ENCODE peak calls at places on chromosomes 6 and 20, in eight cellular contexts. U, K, S, P, H, D, I and X are unnamed samples.

GRCh38 chr6:43428112-43428570 is 800 bp downstream of the ABCC10 start:
- DNase-seq in H (no peak), I (no peak), D (no peak), K (no peak), S (no peak), U (no peak), P (peak), X (no peak)

GRCh38 chr6:156686429-156686939 is 90.7 kb upstream of the ARID1B start:
- DNase-seq in P (peak), H (peak), S (no peak), U (peak), I (no peak), K (peak), D (no peak), X (no peak)

GRCh38 chr20:36339646-36340592 is 33.8 kb downstream of the DLGAP4 start:
- DNase-seq in H (no peak), S (no peak), I (no peak), U (no peak), K (no peak), P (peak), D (no peak), X (no peak)

GRCh38 chr6:13395272-13396237 is 67.2 kb upstream of the TBC1D7 start:
- DNase-seq in D (no peak), K (no peak), H (peak), S (peak), P (no peak), U (peak), I (no peak), X (peak)

GRCh38 chr6:34144581-34145160 is 1.2 kb downstream of the GRM4 start:
- DNase-seq in I (no peak), P (no peak), U (no peak), D (no peak), K (no peak), S (no peak), H (no peak), X (no peak)

GRCh38 chr6:12232339-12232738 is 57.8 kb upstream of the EDN1 start:
- DNase-seq in S (no peak), P (no peak), I (peak), H (no peak), U (no peak), K (no peak), D (no peak), X (peak)

GRCh38 chr6:33975631-33976424 is 170.1 kb downstream of the GRM4 start:
- DNase-seq in D (no peak), U (no peak), S (no peak), K (no peak), I (no peak), P (peak), H (peak), X (no peak)

GRCh38 chr20:42604998-42605970 is 584.4 kb downstream of the PTPRT start:
- DNase-seq in S (no peak), I (no peak), H (no peak), P (no peak), D (no peak), U (no peak), K (no peak), X (no peak)

GRCh38 chr6:1832844-1833787 is 223.4 kb downstream of the FOXC1 start:
- DNase-seq in U (no peak), S (no peak), D (no peak), H (peak), I (no peak), P (no peak), K (no peak), X (no peak)

GRCh38 chr20:34085544-34086040 is 26.5 kb downstream of the EIF2S2 start:
- DNase-seq in U (no peak), H (no peak), K (no peak), P (no peak), D (no peak), I (no peak), S (peak), X (no peak)

GRCh38 chr6:157120523-157121232 is 202.6 kb downstream of the TMEM242 start:
- DNase-seq in D (no peak), P (no peak), U (no peak), H (no peak), K (no peak), I (no peak), S (no peak), X (no peak)

GRCh38 chr20:47674686-47675085 is 110.6 kb downstream of the SULF2 start:
- DNase-seq in H (no peak), P (no peak), U (no peak), D (no peak), I (no peak), K (no peak), S (no peak), X (no peak)

GRCh38 chr6:121112358-121112757 is 221.9 kb downstream of the TBC1D32 start:
- DNase-seq in U (no peak), S (no peak), K (no peak), D (no peak), I (no peak), P (no peak), H (no peak), X (no peak)

GRCh38 chr6:75206338-75207210 is 721 bp upstream of the COL12A1 start:
- DNase-seq in D (no peak), U (no peak), I (no peak), S (no peak), H (peak), K (no peak), P (peak), X (no peak)

GRCh38 chr6:144143878-144144277 is 6.4 kb upstream of the STX11 start:
- DNase-seq in H (no peak), P (no peak), K (no peak), I (no peak), U (no peak), D (no peak), S (no peak), X (no peak)

GRCh38 chr6:15524736-15525401 is 138.0 kb downstream of the DTNBP1 start:
- DNase-seq in I (no peak), S (no peak), H (no peak), U (no peak), P (no peak), K (no peak), D (no peak), X (no peak)

GRCh38 chr20:32439132-32439829 is 81.2 kb downstream of the ASXL1 start:
- DNase-seq in K (no peak), P (no peak), U (no peak), H (no peak), I (no peak), S (peak), D (no peak), X (no peak)

GRCh38 chr6:129679758-129680157 is 30.2 kb downstream of the ARHGAP18 start:
- DNase-seq in P (no peak), I (no peak), U (peak), K (no peak), H (no peak), S (peak), D (no peak), X (no peak)

GRCh38 chr6:112311950-112312547 is 35.1 kb upstream of the RFPL4B start:
- DNase-seq in I (no peak), U (no peak), D (no peak), S (peak), H (peak), K (peak), P (peak), X (no peak)

GRCh38 chr6:53615633-53616449 is 49.7 kb downstream of the KLHL31 start:
- DNase-seq in P (peak), S (peak), I (no peak), H (no peak), D (peak), U (peak), K (peak), X (no peak)

GRCh38 chr6:46626228-46626909 is 26.2 kb downstream of the CYP39A1 start:
- DNase-seq in S (peak), H (peak), D (peak), U (peak), I (peak), P (peak), K (no peak), X (no peak)

GRCh38 chr6:2839982-2840793 is 1.5 kb downstream of the SERPINB1 start:
- DNase-seq in D (no peak), I (no peak), S (no peak), P (no peak), U (no peak), H (no peak), K (no peak), X (no peak)

GRCh38 chr20:21557246-21557982 is 43.5 kb upstream of the NKX2-2 start:
- DNase-seq in D (no peak), K (no peak), U (no peak), I (no peak), H (no peak), S (no peak), P (no peak), X (no peak)

GRCh38 chr6:14804444-14805210 is 441.2 kb upstream of the JARID2 start:
- DNase-seq in D (no peak), K (no peak), U (no peak), P (no peak), I (no peak), H (peak), S (peak), X (no peak)

GRCh38 chr6:163790296-163790840 is 375.9 kb downstream of the QKI start:
- DNase-seq in U (no peak), I (no peak), D (no peak), H (no peak), P (no peak), K (no peak), S (no peak), X (no peak)

GRCh38 chr6:16583151-16583762 is 178.0 kb downstream of the ATXN1 start:
- DNase-seq in I (no peak), D (no peak), K (no peak), H (no peak), U (no peak), S (no peak), P (no peak), X (no peak)

GRCh38 chr20:17841751-17842191 is 126.8 kb downstream of the SNX5 start:
- DNase-seq in D (no peak), U (no peak), P (no peak), S (no peak), K (no peak), H (no peak), I (no peak), X (no peak)

GRCh38 chr6:163352966-163353365 is 61.6 kb upstream of the QKI start:
- DNase-seq in H (no peak), D (no peak), S (no peak), P (no peak), U (no peak), I (no peak), K (no peak), X (no peak)

GRCh38 chr6:119078449-119079287 is at the start of gene FAM184A:
- DNase-seq in K (no peak), U (peak), I (no peak), H (peak), S (peak), P (peak), D (peak), X (peak)

GRCh38 chr6:119626884-119627619 is 277.5 kb upstream of the MAN1A1 start:
- DNase-seq in I (no peak), S (peak), D (no peak), K (no peak), P (no peak), U (no peak), H (no peak), X (no peak)

GRCh38 chr20:23404196-23404595 is 17.1 kb downstream of the NAPB start:
- DNase-seq in S (no peak), D (no peak), P (no peak), U (no peak), K (no peak), H (no peak), I (no peak), X (no peak)

GRCh38 chr20:24700166-24700860 is 230.9 kb downstream of the SYNDIG1 start:
- DNase-seq in I (no peak), D (no peak), K (no peak), H (no peak), P (no peak), S (no peak), U (no peak), X (no peak)

GRCh38 chr20:51134405-51134804 is 111.5 kb upstream of the KCNG1 start:
- DNase-seq in I (no peak), P (no peak), U (no peak), K (no peak), S (no peak), D (no peak), H (no peak), X (no peak)
- TF ChIP-seq REST in I (no peak), P (no peak), U (no peak), K (no peak), S (no peak), D (no peak), H (no peak), X (no peak)

DNA sequence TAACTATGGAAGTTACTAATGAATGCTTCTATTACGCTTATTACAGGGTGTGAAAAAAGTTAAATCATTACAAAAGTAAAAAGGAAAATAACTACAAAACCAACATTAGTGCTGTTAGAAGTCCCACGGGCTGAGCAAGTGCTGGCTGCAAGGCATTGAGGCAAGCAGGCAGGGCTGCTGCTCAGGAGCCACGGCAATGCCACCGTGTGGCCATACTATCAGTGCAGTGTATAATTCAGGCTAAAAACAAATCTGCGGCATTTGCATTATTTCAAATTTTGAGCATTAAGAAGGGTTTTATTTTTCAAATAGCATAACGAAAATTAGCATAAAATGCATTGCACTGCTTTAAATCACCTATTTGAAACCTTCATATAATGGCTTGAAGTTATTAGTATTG is 17.1 kb downstream of the IFNGR1 start:
- DNase-seq in D (no peak), K (no peak), H (peak), P (peak), S (no peak), U (peak), I (no peak), X (no peak)
- TF ChIP-seq CTCF in D (no peak), K (peak), H (no peak), P (peak), S (peak), U (peak), I (peak), X (no peak)

GRCh38 chr6:127937102-127937501 is 36.2 kb upstream of the THEMIS start:
- DNase-seq in D (no peak), K (no peak), H (no peak), P (no peak), I (no peak), U (no peak), S (no peak), X (no peak)

GRCh38 chr6:127937747-127938146 is 36.9 kb upstream of the THEMIS start:
- DNase-seq in S (no peak), D (no peak), U (no peak), H (no peak), P (no peak), I (no peak), K (no peak), X (no peak)

GRCh38 chr6:127932708-127933107 is 31.9 kb upstream of the THEMIS start:
- DNase-seq in P (peak), I (no peak), S (no peak), H (no peak), U (no peak), K (no peak), D (no peak), X (no peak)

GRCh38 chr6:127933137-127933536 is 32.3 kb upstream of the THEMIS start:
- DNase-seq in I (no peak), U (no peak), K (no peak), S (no peak), P (no peak), D (no peak), H (no peak), X (no peak)

GRCh38 chr6:127933852-127934840 is 33.3 kb upstream of the THEMIS start:
- DNase-seq in I (no peak), D (no peak), P (no peak), K (no peak), S (no peak), H (no peak), U (no peak), X (no peak)
- TF ChIP-seq REST in I (no peak), D (no peak), P (no peak), K (no peak), S (no peak), H (no peak), U (no peak), X (no peak)

DNA sequence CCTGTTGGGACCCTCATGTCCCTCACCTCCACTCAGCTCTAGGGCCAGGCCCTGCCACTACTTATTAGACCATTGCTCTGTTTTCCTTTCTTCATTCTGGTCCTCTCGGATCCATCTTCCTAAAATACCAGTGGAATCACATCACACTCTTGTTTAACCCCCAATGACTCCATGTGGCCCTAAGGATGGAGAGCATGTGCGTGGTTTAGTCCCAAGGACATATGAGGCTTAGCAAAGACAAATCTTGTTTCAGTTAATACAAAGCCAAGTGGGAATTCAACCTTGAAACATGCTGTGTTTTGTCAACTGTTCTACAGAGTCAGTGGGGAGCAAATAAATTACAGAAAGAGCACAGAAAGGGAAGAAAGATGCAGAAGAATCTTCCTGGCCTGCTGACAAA is 144.3 kb downstream of the THBS2 start:
- DNase-seq in S (no peak), D (no peak), I (no peak), K (no peak), P (no peak), H (no peak), U (no peak), X (no peak)
- TF ChIP-seq CTCF in S (no peak), D (no peak), I (no peak), K (no peak), P (no peak), H (no peak), U (no peak), X (no peak)

GRCh38 chr6:113842165-113842564 is 15.0 kb upstream of the MARCKS start:
- DNase-seq in P (no peak), K (no peak), H (no peak), D (no peak), S (no peak), I (no peak), U (no peak), X (no peak)
- TF ChIP-seq REST in P (no peak), K (no peak), H (no peak), D (no peak), S (no peak), I (no peak), U (no peak), X (no peak)

DNA sequence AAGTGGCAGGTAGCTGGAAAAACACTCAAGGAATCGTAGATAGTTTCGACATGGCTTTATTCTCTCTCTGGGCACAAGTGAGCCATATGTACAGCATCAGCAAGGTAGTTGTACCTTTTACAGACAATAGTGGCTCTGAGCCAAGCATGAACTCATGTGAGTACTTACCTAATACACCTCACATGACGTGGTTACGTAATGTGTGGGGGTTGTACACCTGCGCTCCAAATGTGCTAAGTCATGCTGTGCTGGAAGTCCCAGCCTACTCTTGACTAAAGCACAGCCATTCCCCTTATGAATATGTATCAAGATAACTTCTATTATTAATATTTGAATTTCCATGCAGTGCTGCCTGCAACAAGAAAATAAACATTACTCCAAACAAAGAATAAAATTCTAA is 78.8 kb upstream of the HMGN3 start:
- DNase-seq in I (no peak), U (peak), P (peak), S (peak), H (no peak), K (no peak), D (no peak), X (peak)
- TF ChIP-seq CTCF in I (no peak), U (no peak), P (no peak), S (no peak), H (no peak), K (no peak), D (no peak), X (no peak)

DNA sequence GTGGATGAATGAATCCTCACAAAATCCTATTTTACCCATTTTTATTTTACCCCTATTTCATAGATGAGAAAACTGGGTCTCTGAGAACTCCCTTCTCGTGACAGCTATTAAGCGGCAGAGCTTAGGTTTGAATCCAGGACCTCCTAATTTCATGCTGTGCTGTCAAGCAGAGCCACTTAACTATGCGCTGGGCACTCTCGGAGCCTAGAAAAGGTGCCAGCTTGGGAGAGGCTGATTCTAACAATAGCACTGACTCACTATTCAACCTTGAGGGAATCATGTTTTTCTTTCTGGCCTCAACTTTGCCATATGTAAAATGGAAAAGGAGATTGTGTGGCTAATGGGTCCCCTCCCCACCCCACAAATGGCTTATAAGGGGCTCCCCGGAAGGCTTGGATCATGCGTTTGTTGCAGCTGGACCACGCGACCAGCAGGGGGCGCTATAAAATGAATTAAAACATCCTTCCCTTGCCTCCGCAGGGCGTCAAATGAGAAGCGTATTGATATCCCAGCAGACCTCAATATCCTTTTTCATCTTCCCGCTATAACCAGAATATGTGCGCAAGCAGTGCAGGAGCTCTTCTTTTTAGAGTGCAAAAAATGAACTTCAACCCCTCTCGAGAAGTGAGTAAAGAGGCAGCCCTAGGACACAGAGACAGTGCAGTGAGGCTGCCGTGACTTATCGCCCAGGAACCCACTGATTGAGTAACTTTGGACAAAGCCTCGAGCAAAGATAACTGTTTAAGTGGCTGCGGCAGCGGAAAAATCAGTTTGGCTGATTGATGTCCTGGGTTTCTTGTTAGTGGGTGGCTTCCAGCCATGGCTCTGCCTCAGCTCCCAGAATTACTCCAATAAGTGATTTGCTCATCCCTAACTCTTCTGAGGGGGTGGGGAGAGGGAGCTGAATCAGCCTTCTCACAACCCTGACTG is 12.9 kb upstream of the PDYN start:
- DNase-seq in P (peak), D (peak), U (peak), I (no peak), H (peak), S (peak), K (peak), X (peak)
- TF ChIP-seq REST in P (no peak), D (peak), U (no peak), I (peak), H (peak), S (no peak), K (no peak), X (peak)

DNA sequence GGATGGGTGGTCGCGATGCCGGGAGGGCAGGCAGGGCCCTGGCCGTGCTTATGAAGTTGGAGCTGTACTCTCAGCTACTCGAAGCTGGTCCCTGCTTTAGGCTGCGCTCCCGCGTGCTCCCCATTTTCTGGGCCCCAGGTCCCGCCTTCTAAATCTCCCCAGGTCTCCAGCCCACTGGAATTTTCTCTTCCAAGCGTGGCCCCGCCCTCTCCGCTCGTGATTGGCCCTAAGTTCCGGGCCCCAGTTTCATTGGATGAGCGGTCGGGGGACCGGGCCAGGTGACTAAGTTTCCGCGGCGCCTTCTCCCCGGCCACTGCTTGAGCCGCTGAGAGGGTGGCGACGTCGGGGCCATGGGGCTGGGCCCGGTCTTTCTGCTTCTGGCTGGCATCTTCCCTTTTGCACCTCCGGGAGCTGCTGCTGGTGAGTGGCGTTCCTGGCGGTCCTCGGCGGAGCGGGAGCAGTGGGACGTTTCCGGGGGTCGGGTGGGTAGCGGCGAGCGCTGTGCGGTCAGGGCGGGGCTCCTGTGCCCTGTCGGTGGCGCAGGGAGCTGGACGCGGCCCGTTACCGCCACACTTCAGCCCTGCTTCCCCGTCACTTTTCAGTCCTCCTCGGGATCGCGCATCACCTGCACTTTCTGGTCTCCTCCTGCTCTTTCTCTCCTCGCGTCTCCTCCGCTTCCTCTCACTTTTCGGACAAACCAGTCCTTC is at the start of gene MICA:
- DNase-seq in S (peak), P (peak), K (no peak), H (peak), D (peak), U (peak), I (no peak), X (peak)
- TF ChIP-seq CTCF in S (no peak), P (no peak), K (no peak), H (no peak), D (no peak), U (no peak), I (no peak), X (no peak)